ENCODE peak calls at places on chromosomes 4 and X, in six cellular contexts. I, C, B, R, P and Z are unnamed samples.

GRCh38 chr4:80507507-80507906 is 172.0 kb downstream of the CFAP299 start:
- DNase-seq in C (no peak), B (peak; percentile 85), I (no peak), R (no peak), P (no peak), Z (no peak)

GRCh38 chrX:2445662-2446623 is 54.8 kb downstream of the DHRSX start:
- DNase-seq in I (no peak), B (no peak), R (peak; percentile 24), P (no peak), C (no peak), Z (no peak)

GRCh38 chr4:175215657-175216056 is 297.5 kb downstream of the ADAM29 start:
- DNase-seq in P (no peak), R (no peak), I (no peak), C (no peak), B (peak; percentile 18), Z (no peak)

GRCh38 chr4:98341309-98341708 is 80.1 kb downstream of the RAP1GDS1 start:
- DNase-seq in I (no peak), R (no peak), P (no peak), C (peak; percentile 81), B (peak; percentile 8), Z (no peak)

GRCh38 chr4:37440519-37440900 is 196.0 kb downstream of the NWD2 start:
- DNase-seq in C (no peak), I (no peak), P (no peak), R (no peak), B (no peak), Z (no peak)

GRCh38 chr4:138007572-138007971 is 234.6 kb downstream of the SLC7A11 start:
- DNase-seq in B (no peak), C (peak; percentile 8), R (no peak), I (no peak), P (no peak), Z (no peak)

GRCh38 chr4:907691-908437 is 24.3 kb downstream of the GAK start:
- DNase-seq in P (no peak), I (no peak), B (no peak), C (peak; percentile 84), R (no peak), Z (peak; percentile 71)

GRCh38 chrX:48558270-48558669 is 16.0 kb upstream of the RBM3 start:
- DNase-seq in C (peak; percentile 87), R (no peak), P (no peak), I (no peak), B (no peak), Z (no peak)

GRCh38 chr4:10204401-10205058 is 87.9 kb upstream of the WDR1 start:
- DNase-seq in I (peak; percentile 5), B (no peak), C (no peak), P (peak; percentile 10), R (no peak), Z (no peak)

GRCh38 chr4:150244600-150244999 is 166.4 kb downstream of the DCLK2 start:
- DNase-seq in C (peak; percentile 90), I (no peak), B (no peak), R (no peak), P (no peak), Z (no peak)

GRCh38 chr4:24279911-24280375 is 304.4 kb downstream of the DHX15 start:
- DNase-seq in P (no peak), R (no peak), B (no peak), I (no peak), C (no peak), Z (no peak)

GRCh38 chrX:119013146-119013545 is 38.7 kb downstream of the LONRF3 start:
- DNase-seq in R (no peak), P (no peak), C (no peak), B (no peak), I (no peak), Z (no peak)

GRCh38 chr4:26857278-26858034 is 3.2 kb upstream of the STIM2 start:
- DNase-seq in R (peak; percentile 94), P (peak; percentile 87), C (peak; percentile 85), B (peak; percentile 95), I (peak; percentile 88), Z (peak; percentile 99)

GRCh38 chr4:128310266-128310697 is 22.7 kb upstream of the PGRMC2 start:
- DNase-seq in I (peak; percentile 75), C (no peak), P (peak; percentile 35), B (no peak), R (no peak), Z (no peak)

GRCh38 chr4:55018521-55018920 is 106.9 kb downstream of the KDR start:
- DNase-seq in I (no peak), P (no peak), R (no peak), C (no peak), B (no peak), Z (no peak)

GRCh38 chr4:73434311-73434710 is 1.7 kb upstream of the AFP start:
- DNase-seq in R (no peak), P (no peak), B (peak; percentile 20), C (peak; percentile 3), I (no peak), Z (no peak)

GRCh38 chr4:173827707-173828106 is 297.7 kb upstream of the HAND2 start:
- DNase-seq in R (no peak), B (no peak), C (no peak), I (no peak), P (no peak), Z (no peak)

GRCh38 chr4:165410214-165410613 is 31.4 kb downstream of the CPE start:
- DNase-seq in B (no peak), C (no peak), I (no peak), P (no peak), R (no peak), Z (no peak)

GRCh38 chr4:3729885-3730226 is 36.3 kb upstream of the ADRA2C start:
- DNase-seq in P (no peak), B (no peak), R (no peak), C (no peak), I (no peak), Z (no peak)

GRCh38 chrX:40420899-40421729 is 159.7 kb upstream of the ATP6AP2 start:
- DNase-seq in C (peak; percentile 77), B (no peak), P (peak; percentile 13), I (no peak), R (no peak), Z (no peak)

GRCh38 chr4:67779631-67780030 is 25.4 kb upstream of the GNRHR start:
- DNase-seq in R (no peak), B (no peak), P (no peak), C (peak; percentile 58), I (no peak), Z (no peak)

GRCh38 chr4:100312615-100313355 is 122.5 kb upstream of the DDIT4L start:
- DNase-seq in B (no peak), C (no peak), I (no peak), P (no peak), R (no peak), Z (no peak)

GRCh38 chr4:100306018-100306417 is 115.8 kb upstream of the DDIT4L start:
- DNase-seq in I (no peak), R (no peak), P (no peak), C (peak; percentile 64), B (no peak), Z (no peak)

GRCh38 chr4:100314057-100314456 is 123.8 kb upstream of the DDIT4L start:
- DNase-seq in B (no peak), I (no peak), P (no peak), C (no peak), R (no peak), Z (no peak)

DNA sequence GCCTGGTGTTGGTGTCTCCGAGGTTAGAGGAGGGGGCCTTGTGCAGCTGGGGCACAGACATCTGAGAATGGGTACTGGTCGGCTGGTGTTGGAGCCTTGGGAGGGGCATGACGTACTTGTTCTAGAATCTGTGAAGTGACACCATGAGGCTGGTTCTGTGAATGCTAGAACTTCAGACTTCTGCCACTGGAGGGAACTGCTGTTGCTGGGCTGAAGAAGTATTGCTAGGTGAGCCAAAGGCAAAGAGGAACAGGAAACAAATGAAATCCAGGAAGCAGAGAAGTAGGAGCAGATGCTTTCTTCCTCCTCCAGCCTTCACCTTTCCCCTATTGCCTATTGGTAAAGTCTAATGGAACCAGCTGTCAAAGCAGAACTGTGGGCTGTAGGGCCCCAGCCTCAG is 120.9 kb upstream of the DDIT4L start:
- DNase-seq in I (no peak), C (no peak), R (no peak), B (no peak), P (no peak), Z (no peak)
- TF ChIP-seq CTCF in I (no peak), C (no peak), R (no peak), B (no peak), P (no peak), Z (no peak)

GRCh38 chr4:169070895-169071218 is 60.8 kb upstream of the CBR4 start:
- DNase-seq in C (peak; percentile 64), R (no peak), P (no peak), B (no peak), I (peak; percentile 81), Z (peak; percentile 70)
- H3K27ac ChIP-seq in C (no peak overlapping the region), R (no peak overlapping the region), P (peak overlapping the region; percentile 57), B (no peak overlapping the region), I (peak overlapping the region; percentile 78), Z (peak overlapping the region; percentile 6)

GRCh38 chr4:121070696-121071639 is 1.4 kb downstream of the NDNF start:
- DNase-seq in P (peak; percentile 33), B (no peak), I (peak; percentile 73), C (peak; percentile 39), R (peak; percentile 71), Z (peak; percentile 81)
- TF ChIP-seq CTCF in P (peak; percentile 23), B (no peak), I (peak; percentile 46), C (peak; percentile 53), R (peak; percentile 28), Z (peak; percentile 72)

GRCh38 chr4:101853691-101854090 is 63.2 kb downstream of the BANK1 start:
- DNase-seq in C (peak; percentile 61), B (no peak), I (no peak), R (no peak), P (no peak), Z (no peak)
- H3K27ac ChIP-seq in C (no peak overlapping the region), B (no peak overlapping the region), I (no peak overlapping the region), R (no peak overlapping the region), P (no peak overlapping the region), Z (no peak overlapping the region)

GRCh38 chrX:74422576-74423288 is 1.4 kb downstream of the SLC16A2 start:
- DNase-seq in C (peak; percentile 73), P (peak; percentile 51), R (peak; percentile 52), I (peak; percentile 20), B (no peak), Z (peak; percentile 88)
- TF ChIP-seq CTCF in C (peak; percentile 21), P (no peak), R (no peak), I (no peak), B (no peak), Z (no peak)

GRCh38 chr4:136319789-136320470 is 1212.4 kb downstream of the PCDH18 start:
- DNase-seq in R (no peak), P (no peak), I (no peak), B (no peak), C (peak; percentile 84), Z (no peak)
- H3K27ac ChIP-seq in R (no peak overlapping the region), P (no peak overlapping the region), I (no peak overlapping the region), B (no peak overlapping the region), C (no peak overlapping the region), Z (no peak overlapping the region)

DNA sequence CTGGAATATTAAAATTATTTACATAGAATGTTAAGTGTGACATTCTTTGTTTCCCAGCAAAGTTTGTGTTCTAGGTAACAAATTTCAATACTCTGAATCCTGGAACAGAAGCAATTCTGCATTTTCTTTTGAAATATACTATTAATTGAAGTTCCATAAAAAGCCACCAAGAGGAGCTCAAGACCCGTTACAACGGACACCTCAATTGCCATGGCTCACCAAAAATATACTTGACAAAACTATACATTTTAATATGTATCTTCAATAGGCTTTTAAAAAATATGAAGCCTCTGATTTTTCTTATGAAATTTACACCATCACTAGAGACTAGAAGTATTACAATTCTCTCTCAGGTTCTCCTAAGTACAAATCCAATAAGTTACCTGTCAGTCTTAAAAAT is 111.4 kb downstream of the NYX start:
- DNase-seq in B (peak; percentile 41), I (no peak), R (no peak), C (no peak), P (no peak), Z (no peak)
- TF ChIP-seq CTCF in B (peak; percentile 80), I (no peak), R (peak; percentile 28), C (peak; percentile 45), P (no peak), Z (no peak)